ENCODE peak calls at places on chromosomes 6 and 20, in nine cellular contexts. One of them, this sample, is unnamed.
A peak's percentile ranks its signal among the peaks of the same experiment; 100 is the strongest.

GRCh38 chr6:69216127-69216526 is 580.7 kb downstream of the LMBRD1 start:
- DNase-seq in A673: no peak
- DNase-seq in tibial artery: no peak
- DNase-seq in IMR-90: no peak
- DNase-seq in AG10803: no peak
- DNase-seq in SK-N-SH: no peak
- DNase-seq in GM23338: peak; percentile 74
- DNase-seq in AG04450: no peak
- DNase-seq in Peyer's patch: no peak
- DNase-seq in this sample: no peak

GRCh38 chr6:142478117-142478516 is 176.3 kb downstream of the ADGRG6 start:
- DNase-seq in AG10803: peak; percentile 45
- DNase-seq in SK-N-SH: no peak
- DNase-seq in GM23338: peak; percentile 51
- DNase-seq in tibial artery: no peak
- DNase-seq in A673: peak; percentile 57
- DNase-seq in AG04450: no peak
- DNase-seq in IMR-90: peak; percentile 41
- DNase-seq in Peyer's patch: no peak
- DNase-seq in this sample: peak; percentile 65

GRCh38 chr6:99151634-99152344 is 197.7 kb downstream of the FAXC start:
- DNase-seq in tibial artery: no peak
- DNase-seq in AG10803: peak; percentile 12
- DNase-seq in IMR-90: peak; percentile 28
- DNase-seq in GM23338: peak; percentile 86
- DNase-seq in SK-N-SH: peak; percentile 58
- DNase-seq in AG04450: peak; percentile 3
- DNase-seq in A673: peak; percentile 67
- DNase-seq in Peyer's patch: no peak
- DNase-seq in this sample: peak; percentile 10

GRCh38 chr6:130749402-130749801 is 77.8 kb upstream of the SMLR1 start:
- DNase-seq in SK-N-SH: no peak
- DNase-seq in AG04450: no peak
- DNase-seq in GM23338: peak; percentile 41
- DNase-seq in Peyer's patch: no peak
- DNase-seq in IMR-90: no peak
- DNase-seq in AG10803: no peak
- DNase-seq in A673: no peak
- DNase-seq in tibial artery: no peak
- DNase-seq in this sample: no peak

GRCh38 chr6:137105375-137105774 is 60.6 kb upstream of the IL20RA start:
- DNase-seq in AG04450: no peak
- DNase-seq in AG10803: no peak
- DNase-seq in Peyer's patch: no peak
- DNase-seq in IMR-90: no peak
- DNase-seq in GM23338: no peak
- DNase-seq in A673: no peak
- DNase-seq in tibial artery: no peak
- DNase-seq in SK-N-SH: no peak
- DNase-seq in this sample: no peak

GRCh38 chr20:17228624-17229061 is 1.8 kb downstream of the PCSK2 start:
- DNase-seq in SK-N-SH: peak; percentile 1
- DNase-seq in IMR-90: no peak
- DNase-seq in AG10803: no peak
- DNase-seq in Peyer's patch: no peak
- DNase-seq in AG04450: no peak
- DNase-seq in GM23338: peak; percentile 67
- DNase-seq in tibial artery: no peak
- DNase-seq in A673: peak; percentile 95
- DNase-seq in this sample: no peak

GRCh38 chr20:61127311-61128044 is 124.6 kb upstream of the CDH4 start:
- DNase-seq in AG04450: peak; percentile 73
- DNase-seq in Peyer's patch: no peak
- DNase-seq in IMR-90: peak; percentile 92
- DNase-seq in AG10803: peak; percentile 78
- DNase-seq in tibial artery: no peak
- DNase-seq in SK-N-SH: no peak
- DNase-seq in GM23338: no peak
- DNase-seq in A673: no peak
- DNase-seq in this sample: peak; percentile 84

GRCh38 chr6:34514593-34515472 is 41.3 kb downstream of the SPDEF start:
- DNase-seq in AG04450: peak; percentile 13
- DNase-seq in AG10803: peak; percentile 28
- DNase-seq in IMR-90: peak; percentile 57
- DNase-seq in A673: peak; percentile 77
- DNase-seq in GM23338: peak; percentile 84
- DNase-seq in Peyer's patch: no peak
- DNase-seq in tibial artery: no peak
- DNase-seq in SK-N-SH: peak; percentile 94
- DNase-seq in this sample: peak; percentile 87

GRCh38 chr6:162728177-162728571 is 400 bp downstream of the PACRG start:
- DNase-seq in Peyer's patch: no peak
- DNase-seq in GM23338: peak; percentile 7
- DNase-seq in tibial artery: no peak
- DNase-seq in IMR-90: no peak
- DNase-seq in A673: no peak
- DNase-seq in AG10803: no peak
- DNase-seq in SK-N-SH: no peak
- DNase-seq in AG04450: no peak
- DNase-seq in this sample: no peak

GRCh38 chr6:11172501-11173337 is 59.7 kb downstream of the NEDD9 start:
- DNase-seq in GM23338: peak; percentile 88
- DNase-seq in Peyer's patch: peak; percentile 69
- DNase-seq in A673: peak; percentile 76
- DNase-seq in IMR-90: peak; percentile 27
- DNase-seq in AG10803: peak; percentile 22
- DNase-seq in SK-N-SH: peak; percentile 63
- DNase-seq in tibial artery: peak; percentile 54
- DNase-seq in AG04450: no peak
- DNase-seq in this sample: peak; percentile 63

GRCh38 chr6:130885392-130886192 is 58.4 kb downstream of the SMLR1 start:
- DNase-seq in A673: peak; percentile 89
- DNase-seq in AG04450: peak; percentile 62
- DNase-seq in SK-N-SH: peak; percentile 45
- DNase-seq in Peyer's patch: peak; percentile 65
- DNase-seq in IMR-90: peak; percentile 81
- DNase-seq in AG10803: peak; percentile 72
- DNase-seq in GM23338: peak; percentile 88
- DNase-seq in tibial artery: peak; percentile 68
- DNase-seq in this sample: peak; percentile 87

GRCh38 chr20:58875111-58875510 is 22.6 kb downstream of the GNAS start:
- DNase-seq in IMR-90: no peak
- DNase-seq in SK-N-SH: no peak
- DNase-seq in Peyer's patch: no peak
- DNase-seq in A673: no peak
- DNase-seq in tibial artery: no peak
- DNase-seq in AG04450: no peak
- DNase-seq in AG10803: no peak
- DNase-seq in GM23338: no peak
- DNase-seq in this sample: no peak

GRCh38 chr6:52457096-52457495 is 37.0 kb downstream of the EFHC1 start:
- DNase-seq in A673: no peak
- DNase-seq in IMR-90: no peak
- DNase-seq in AG04450: no peak
- DNase-seq in GM23338: no peak
- DNase-seq in SK-N-SH: no peak
- DNase-seq in AG10803: no peak
- DNase-seq in tibial artery: no peak
- DNase-seq in Peyer's patch: no peak
- DNase-seq in this sample: no peak

GRCh38 chr6:73134588-73134987 is 90.7 kb downstream of the KHDC1L start:
- DNase-seq in AG04450: no peak
- DNase-seq in tibial artery: no peak
- DNase-seq in Peyer's patch: peak; percentile 21
- DNase-seq in SK-N-SH: peak; percentile 14
- DNase-seq in GM23338: peak; percentile 92
- DNase-seq in A673: peak; percentile 60
- DNase-seq in IMR-90: peak; percentile 34
- DNase-seq in AG10803: peak; percentile 41
- DNase-seq in this sample: peak; percentile 15

GRCh38 chr20:21251278-21251677 is 51.9 kb upstream of the XRN2 start:
- DNase-seq in AG04450: no peak
- DNase-seq in SK-N-SH: no peak
- DNase-seq in Peyer's patch: no peak
- DNase-seq in AG10803: peak; percentile 11
- DNase-seq in tibial artery: no peak
- DNase-seq in A673: no peak
- DNase-seq in GM23338: no peak
- DNase-seq in IMR-90: no peak
- DNase-seq in this sample: no peak

GRCh38 chr6:44224978-44225330 is 1.6 kb downstream of the SLC29A1 start:
- DNase-seq in GM23338: no peak
- DNase-seq in AG04450: no peak
- DNase-seq in A673: no peak
- DNase-seq in SK-N-SH: no peak
- DNase-seq in Peyer's patch: no peak
- DNase-seq in tibial artery: no peak
- DNase-seq in IMR-90: no peak
- DNase-seq in AG10803: no peak
- DNase-seq in this sample: no peak
- H3K4me3 ChIP-seq in GM23338: peak overlapping the region; percentile 84
- H3K4me3 ChIP-seq in AG04450: no peak overlapping the region
- H3K4me3 ChIP-seq in A673: peak overlapping the region; percentile 59
- H3K4me3 ChIP-seq in SK-N-SH: peak overlapping the region; percentile 53
- H3K4me3 ChIP-seq in Peyer's patch: no peak overlapping the region
- H3K4me3 ChIP-seq in tibial artery: peak overlapping the region; percentile 63
- H3K4me3 ChIP-seq in IMR-90: no peak overlapping the region
- H3K4me3 ChIP-seq in AG10803: no peak overlapping the region
- H3K4me3 ChIP-seq in this sample: no peak overlapping the region

GRCh38 chr6:169820358-169820757 is 68.9 kb downstream of the ERMARD start:
- DNase-seq in Peyer's patch: no peak
- DNase-seq in AG10803: no peak
- DNase-seq in AG04450: no peak
- DNase-seq in A673: no peak
- DNase-seq in IMR-90: no peak
- DNase-seq in tibial artery: no peak
- DNase-seq in SK-N-SH: no peak
- DNase-seq in GM23338: peak; percentile 54
- DNase-seq in this sample: no peak

GRCh38 chr6:169812257-169812644 is 60.8 kb downstream of the ERMARD start:
- DNase-seq in AG04450: no peak
- DNase-seq in AG10803: no peak
- DNase-seq in SK-N-SH: no peak
- DNase-seq in tibial artery: no peak
- DNase-seq in A673: no peak
- DNase-seq in Peyer's patch: no peak
- DNase-seq in IMR-90: no peak
- DNase-seq in GM23338: no peak
- DNase-seq in this sample: no peak

GRCh38 chr6:169813969-169814368 is 62.5 kb downstream of the ERMARD start:
- DNase-seq in AG04450: no peak
- DNase-seq in A673: no peak
- DNase-seq in GM23338: no peak
- DNase-seq in SK-N-SH: no peak
- DNase-seq in AG10803: no peak
- DNase-seq in IMR-90: no peak
- DNase-seq in tibial artery: no peak
- DNase-seq in Peyer's patch: no peak
- DNase-seq in this sample: no peak

GRCh38 chr6:169816975-169817374 is 65.6 kb downstream of the ERMARD start:
- DNase-seq in tibial artery: no peak
- DNase-seq in SK-N-SH: no peak
- DNase-seq in A673: no peak
- DNase-seq in AG04450: no peak
- DNase-seq in IMR-90: no peak
- DNase-seq in Peyer's patch: no peak
- DNase-seq in AG10803: no peak
- DNase-seq in GM23338: no peak
- DNase-seq in this sample: no peak

GRCh38 chr6:169816054-169816453 is 64.6 kb downstream of the ERMARD start:
- DNase-seq in AG10803: no peak
- DNase-seq in IMR-90: no peak
- DNase-seq in SK-N-SH: no peak
- DNase-seq in A673: no peak
- DNase-seq in tibial artery: no peak
- DNase-seq in AG04450: no peak
- DNase-seq in Peyer's patch: no peak
- DNase-seq in GM23338: no peak
- DNase-seq in this sample: no peak
- TF ChIP-seq CTCF in AG10803: no peak
- TF ChIP-seq CTCF in IMR-90: no peak
- TF ChIP-seq CTCF in SK-N-SH: no peak
- TF ChIP-seq CTCF in A673: no peak
- TF ChIP-seq CTCF in tibial artery: no peak
- TF ChIP-seq CTCF in AG04450: no peak
- TF ChIP-seq CTCF in Peyer's patch: no peak
- TF ChIP-seq CTCF in GM23338: no peak
- TF ChIP-seq CTCF in this sample: no peak

GRCh38 chr20:11777387-11777786 is 140.3 kb upstream of the BTBD3 start:
- DNase-seq in IMR-90: no peak
- DNase-seq in AG04450: no peak
- DNase-seq in Peyer's patch: no peak
- DNase-seq in GM23338: peak; percentile 41
- DNase-seq in AG10803: no peak
- DNase-seq in SK-N-SH: no peak
- DNase-seq in A673: no peak
- DNase-seq in tibial artery: no peak
- DNase-seq in this sample: no peak

GRCh38 chr20:11783102-11783861 is 134.4 kb upstream of the BTBD3 start:
- DNase-seq in IMR-90: no peak
- DNase-seq in tibial artery: no peak
- DNase-seq in AG04450: no peak
- DNase-seq in Peyer's patch: no peak
- DNase-seq in AG10803: no peak
- DNase-seq in GM23338: peak; percentile 47
- DNase-seq in A673: no peak
- DNase-seq in SK-N-SH: no peak
- DNase-seq in this sample: no peak

GRCh38 chr20:11776687-11777086 is 141.0 kb upstream of the BTBD3 start:
- DNase-seq in tibial artery: no peak
- DNase-seq in GM23338: no peak
- DNase-seq in A673: no peak
- DNase-seq in SK-N-SH: no peak
- DNase-seq in IMR-90: peak; percentile 32
- DNase-seq in Peyer's patch: no peak
- DNase-seq in AG10803: peak; percentile 42
- DNase-seq in AG04450: no peak
- DNase-seq in this sample: peak; percentile 25

GRCh38 chr20:11780765-11781369 is 136.8 kb upstream of the BTBD3 start:
- DNase-seq in AG04450: no peak
- DNase-seq in SK-N-SH: no peak
- DNase-seq in tibial artery: no peak
- DNase-seq in A673: no peak
- DNase-seq in Peyer's patch: no peak
- DNase-seq in AG10803: no peak
- DNase-seq in IMR-90: no peak
- DNase-seq in GM23338: no peak
- DNase-seq in this sample: no peak

GRCh38 chr20:11777861-11778570 is 139.7 kb upstream of the BTBD3 start:
- DNase-seq in Peyer's patch: no peak
- DNase-seq in SK-N-SH: peak; percentile 17
- DNase-seq in A673: no peak
- DNase-seq in AG10803: peak; percentile 80
- DNase-seq in GM23338: no peak
- DNase-seq in IMR-90: peak; percentile 40
- DNase-seq in AG04450: no peak
- DNase-seq in tibial artery: no peak
- DNase-seq in this sample: peak; percentile 54
- H3K4me3 ChIP-seq in Peyer's patch: no peak overlapping the region
- H3K4me3 ChIP-seq in SK-N-SH: no peak overlapping the region
- H3K4me3 ChIP-seq in A673: no peak overlapping the region
- H3K4me3 ChIP-seq in AG10803: peak overlapping the region; percentile 12
- H3K4me3 ChIP-seq in GM23338: peak overlapping the region; percentile 23
- H3K4me3 ChIP-seq in IMR-90: peak overlapping the region; percentile 10
- H3K4me3 ChIP-seq in AG04450: peak overlapping the region; percentile 18
- H3K4me3 ChIP-seq in tibial artery: peak overlapping the region; percentile 21
- H3K4me3 ChIP-seq in this sample: peak overlapping the region; percentile 27

GRCh38 chr20:35011589-35012226 is 56.0 kb downstream of the MYH7B start:
- DNase-seq in SK-N-SH: no peak
- DNase-seq in GM23338: no peak
- DNase-seq in Peyer's patch: no peak
- DNase-seq in AG10803: no peak
- DNase-seq in tibial artery: peak; percentile 18
- DNase-seq in AG04450: no peak
- DNase-seq in IMR-90: no peak
- DNase-seq in A673: no peak
- DNase-seq in this sample: no peak
- TF ChIP-seq CTCF in SK-N-SH: no peak
- TF ChIP-seq CTCF in GM23338: no peak
- TF ChIP-seq CTCF in Peyer's patch: no peak
- TF ChIP-seq CTCF in AG10803: no peak
- TF ChIP-seq CTCF in tibial artery: no peak
- TF ChIP-seq CTCF in AG04450: no peak
- TF ChIP-seq CTCF in IMR-90: no peak
- TF ChIP-seq CTCF in A673: no peak
- TF ChIP-seq CTCF in this sample: no peak

This sample was measured in cardiac fibroblast.